ENCODE peak calls at places on chromosomes 11 and 22, in four cellular contexts. One of them, this sample, is unnamed. For H3K36me3, the result is how much of the 10 kb centered on the place peaks cover.

GRCh38 chr11:75259711-75260110 is 19.1 kb downstream of the TPBGL start:
- DNase-seq in IMR-90: no peak
- DNase-seq in SJSA1: no peak
- DNase-seq in BJ: no peak
- DNase-seq in this sample: no peak

GRCh38 chr11:78796956-78797355 is 222.3 kb upstream of the NARS2 start:
- DNase-seq in IMR-90: peak
- DNase-seq in SJSA1: peak
- DNase-seq in BJ: peak
- DNase-seq in this sample: no peak

GRCh38 chr11:36488096-36488495 is 22.0 kb downstream of the TRAF6 start:
- DNase-seq in IMR-90: no peak
- DNase-seq in SJSA1: no peak
- DNase-seq in BJ: no peak
- DNase-seq in this sample: no peak

GRCh38 chr22:49956418-49956770 is 4.2 kb upstream of the PIM3 start:
- DNase-seq in IMR-90: no peak
- DNase-seq in SJSA1: no peak
- DNase-seq in BJ: no peak
- DNase-seq in this sample: no peak

GRCh38 chr22:25970348-25970995 is 198.8 kb upstream of the SEZ6L start:
- DNase-seq in IMR-90: no peak
- DNase-seq in SJSA1: peak
- DNase-seq in BJ: no peak
- DNase-seq in this sample: no peak

GRCh38 chr11:128814856-128815705 is 52.0 kb downstream of the KCNJ1 start:
- DNase-seq in IMR-90: peak
- DNase-seq in SJSA1: peak
- DNase-seq in BJ: peak
- DNase-seq in this sample: no peak

GRCh38 chr22:38494939-38495338 is 11.2 kb downstream of the DDX17 start:
- DNase-seq in IMR-90: no peak
- DNase-seq in SJSA1: no peak
- DNase-seq in BJ: no peak
- DNase-seq in this sample: no peak

GRCh38 chr22:26406118-26406517 is 22.9 kb upstream of the ASPHD2 start:
- DNase-seq in IMR-90: peak
- DNase-seq in SJSA1: no peak
- DNase-seq in BJ: no peak
- DNase-seq in this sample: no peak

GRCh38 chr11:131870305-131870704 is 499.9 kb downstream of the NTM start:
- DNase-seq in IMR-90: no peak
- DNase-seq in SJSA1: no peak
- DNase-seq in BJ: no peak
- DNase-seq in this sample: no peak

GRCh38 chr22:25113316-25113721 is 86.3 kb upstream of the CRYBB3 start:
- DNase-seq in IMR-90: no peak
- DNase-seq in SJSA1: no peak
- DNase-seq in BJ: no peak
- DNase-seq in this sample: peak

GRCh38 chr22:31344369-31345330 is 1.5 kb downstream of the PATZ1 start:
- DNase-seq in IMR-90: peak
- DNase-seq in SJSA1: no peak
- DNase-seq in BJ: no peak
- DNase-seq in this sample: peak

GRCh38 chr22:43823911-43824665 is 12.0 kb upstream of the EFCAB6 start:
- DNase-seq in IMR-90: no peak
- DNase-seq in SJSA1: no peak
- DNase-seq in BJ: no peak
- DNase-seq in this sample: no peak

GRCh38 chr11:259374-259773 is 18.8 kb upstream of the NLRP6 start:
- DNase-seq in IMR-90: no peak
- DNase-seq in SJSA1: no peak
- DNase-seq in BJ: no peak
- DNase-seq in this sample: no peak

GRCh38 chr22:26891431-26891830 is 234.0 kb downstream of the MIAT start:
- DNase-seq in IMR-90: peak
- DNase-seq in SJSA1: no peak
- DNase-seq in BJ: no peak
- DNase-seq in this sample: no peak

GRCh38 chr11:12968101-12968500 is 41.0 kb upstream of the RASSF10 start:
- DNase-seq in IMR-90: no peak
- DNase-seq in SJSA1: no peak
- DNase-seq in BJ: no peak
- DNase-seq in this sample: no peak

GRCh38 chr11:134663506-134664313 is 251.7 kb upstream of the B3GAT1 start:
- DNase-seq in IMR-90: no peak
- DNase-seq in SJSA1: no peak
- DNase-seq in BJ: no peak
- DNase-seq in this sample: no peak

GRCh38 chr22:24521791-24522245 is 26.7 kb downstream of the UPB1 start:
- DNase-seq in IMR-90: peak
- DNase-seq in SJSA1: peak
- DNase-seq in BJ: no peak
- DNase-seq in this sample: peak

GRCh38 chr11:112213753-112214152 is 12.5 kb upstream of the PTS start:
- DNase-seq in IMR-90: peak
- DNase-seq in SJSA1: no peak
- DNase-seq in BJ: no peak
- DNase-seq in this sample: no peak

GRCh38 chr11:106706355-106706754 is 311.9 kb downstream of the GUCY1A2 start:
- DNase-seq in IMR-90: peak
- DNase-seq in SJSA1: peak
- DNase-seq in BJ: peak
- DNase-seq in this sample: no peak

GRCh38 chr11:83543918-83544491 is 257.8 kb upstream of the CCDC90B start:
- DNase-seq in IMR-90: no peak
- DNase-seq in SJSA1: no peak
- DNase-seq in BJ: no peak
- DNase-seq in this sample: peak

GRCh38 chr11:111336582-111337256 is 38.4 kb downstream of the POU2AF3 start:
- DNase-seq in IMR-90: peak
- DNase-seq in SJSA1: no peak
- DNase-seq in BJ: peak
- DNase-seq in this sample: no peak

GRCh38 chr11:10139656-10140055 is 154.4 kb downstream of the SBF2 start:
- DNase-seq in IMR-90: peak
- DNase-seq in SJSA1: peak
- DNase-seq in BJ: peak
- DNase-seq in this sample: no peak

GRCh38 chr11:11725438-11725837 is 103.6 kb upstream of the GALNT18 start:
- DNase-seq in IMR-90: no peak
- DNase-seq in SJSA1: no peak
- DNase-seq in BJ: no peak
- DNase-seq in this sample: no peak

GRCh38 chr11:4181780-4182721 is 87.5 kb downstream of the RRM1 start:
- DNase-seq in IMR-90: peak
- DNase-seq in SJSA1: peak
- DNase-seq in BJ: no peak
- DNase-seq in this sample: peak

GRCh38 chr11:134361661-134362060 is 29.9 kb downstream of the GLB1L2 start:
- DNase-seq in IMR-90: no peak
- DNase-seq in SJSA1: no peak
- DNase-seq in BJ: no peak
- DNase-seq in this sample: no peak

GRCh38 chr11:76606102-76606793 is 64.3 kb downstream of the LRRC32 start:
- DNase-seq in IMR-90: no peak
- DNase-seq in SJSA1: no peak
- DNase-seq in BJ: no peak
- DNase-seq in this sample: no peak

GRCh38 chr11:85961930-85962363 is 106.8 kb downstream of the CCDC83 start:
- DNase-seq in IMR-90: peak
- DNase-seq in SJSA1: no peak
- DNase-seq in BJ: no peak
- DNase-seq in this sample: no peak

GRCh38 chr11:34251640-34251980 is 106.2 kb downstream of the ABTB2 start:
- DNase-seq in IMR-90: peak
- DNase-seq in SJSA1: no peak
- DNase-seq in BJ: no peak
- DNase-seq in this sample: no peak

GRCh38 chr11:69718147-69718546 is 14.3 kb upstream of the FGF19 start:
- DNase-seq in IMR-90: peak
- DNase-seq in SJSA1: peak
- DNase-seq in BJ: no peak
- DNase-seq in this sample: no peak

GRCh38 chr22:37109242-37109917 is at the start of gene TMPRSS6:
- DNase-seq in IMR-90: no peak
- DNase-seq in SJSA1: no peak
- DNase-seq in BJ: no peak
- DNase-seq in this sample: peak

GRCh38 chr11:62132188-62132587 is 8.4 kb downstream of the INCENP start:
- DNase-seq in IMR-90: no peak
- DNase-seq in SJSA1: no peak
- DNase-seq in BJ: no peak
- DNase-seq in this sample: no peak

GRCh38 chr11:62128835-62129234 is 5.0 kb downstream of the INCENP start:
- DNase-seq in IMR-90: no peak
- DNase-seq in SJSA1: no peak
- DNase-seq in BJ: no peak
- DNase-seq in this sample: no peak

GRCh38 chr11:62132689-62133293 is 9.0 kb downstream of the INCENP start:
- DNase-seq in IMR-90: no peak
- DNase-seq in SJSA1: no peak
- DNase-seq in BJ: no peak
- DNase-seq in this sample: no peak

GRCh38 chr11:62129610-62130497 is 6.0 kb downstream of the INCENP start:
- DNase-seq in IMR-90: no peak
- DNase-seq in SJSA1: no peak
- DNase-seq in BJ: no peak
- DNase-seq in this sample: no peak

GRCh38 chr11:62130498-62131464 is 7.0 kb downstream of the INCENP start:
- DNase-seq in IMR-90: no peak
- DNase-seq in SJSA1: no peak
- DNase-seq in BJ: no peak
- DNase-seq in this sample: no peak
- H3K36me3 ChIP-seq in IMR-90: under half
- H3K36me3 ChIP-seq in SJSA1: half or more
- H3K36me3 ChIP-seq in BJ: under half
- H3K36me3 ChIP-seq in this sample: under half

GRCh38 chr22:29351042-29351441 is 35.5 kb upstream of the RASL10A start:
- DNase-seq in IMR-90: no peak
- DNase-seq in SJSA1: no peak
- DNase-seq in BJ: no peak
- DNase-seq in this sample: peak

GRCh38 chr22:29353860-29354259 is 34.5 kb downstream of the AP1B1 start:
- DNase-seq in IMR-90: no peak
- DNase-seq in SJSA1: no peak
- DNase-seq in BJ: no peak
- DNase-seq in this sample: no peak

GRCh38 chr22:29353286-29353685 is 35.1 kb downstream of the AP1B1 start:
- DNase-seq in IMR-90: no peak
- DNase-seq in SJSA1: no peak
- DNase-seq in BJ: no peak
- DNase-seq in this sample: no peak

GRCh38 chr22:29351891-29352290 is 36.4 kb upstream of the RASL10A start:
- DNase-seq in IMR-90: no peak
- DNase-seq in SJSA1: no peak
- DNase-seq in BJ: no peak
- DNase-seq in this sample: no peak

GRCh38 chr22:29352778-29353177 is 35.6 kb downstream of the AP1B1 start:
- DNase-seq in IMR-90: no peak
- DNase-seq in SJSA1: no peak
- DNase-seq in BJ: no peak
- DNase-seq in this sample: no peak
- H3K36me3 ChIP-seq in IMR-90: half or more
- H3K36me3 ChIP-seq in SJSA1: half or more
- H3K36me3 ChIP-seq in BJ: under half
- H3K36me3 ChIP-seq in this sample: under half

GRCh38 chr22:17518379-17518778 is 44.9 kb upstream of the SLC25A18 start:
- DNase-seq in IMR-90: no peak
- DNase-seq in SJSA1: no peak
- DNase-seq in BJ: no peak
- DNase-seq in this sample: no peak
- H3K36me3 ChIP-seq in IMR-90: under half
- H3K36me3 ChIP-seq in SJSA1: under half
- H3K36me3 ChIP-seq in BJ: under half
- H3K36me3 ChIP-seq in this sample: under half

GRCh38 chr11:68525930-68526329 is 65.4 kb downstream of the PPP6R3 start:
- DNase-seq in IMR-90: peak
- DNase-seq in SJSA1: no peak
- DNase-seq in BJ: no peak
- DNase-seq in this sample: peak
- H3K36me3 ChIP-seq in IMR-90: under half
- H3K36me3 ChIP-seq in SJSA1: half or more
- H3K36me3 ChIP-seq in BJ: under half
- H3K36me3 ChIP-seq in this sample: under half

GRCh38 chr11:46680164-46680760 is 20.2 kb downstream of the ARHGAP1 start:
- DNase-seq in IMR-90: no peak
- DNase-seq in SJSA1: no peak
- DNase-seq in BJ: no peak
- DNase-seq in this sample: no peak
- H3K36me3 ChIP-seq in IMR-90: half or more
- H3K36me3 ChIP-seq in SJSA1: under half
- H3K36me3 ChIP-seq in BJ: under half
- H3K36me3 ChIP-seq in this sample: under half

DNA sequence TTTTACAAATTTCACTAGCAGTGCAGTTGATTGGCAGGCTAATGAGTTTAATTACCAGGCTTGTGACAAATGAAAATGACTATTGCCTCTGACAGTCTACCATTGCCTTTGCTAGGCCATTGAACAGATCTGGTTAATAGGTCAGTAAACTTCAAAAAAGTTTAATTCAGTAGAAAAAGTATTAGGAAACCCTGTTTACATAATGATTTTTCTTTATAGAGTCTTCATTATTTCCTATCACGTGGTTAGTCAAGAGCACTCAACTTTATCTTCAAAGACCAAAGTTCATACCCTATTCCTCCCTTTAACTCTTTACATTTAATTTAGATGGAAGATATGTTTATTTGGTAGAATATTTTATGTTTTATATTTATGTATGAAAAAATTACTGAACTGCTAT is 77.0 kb downstream of the PRMT3 start:
- DNase-seq in IMR-90: no peak
- DNase-seq in SJSA1: no peak
- DNase-seq in BJ: no peak
- DNase-seq in this sample: peak
- H3K36me3 ChIP-seq in IMR-90: under half
- H3K36me3 ChIP-seq in SJSA1: under half
- H3K36me3 ChIP-seq in BJ: under half
- H3K36me3 ChIP-seq in this sample: under half